ENCODE peak calls at places on chromosome 6, in seven cellular contexts. One of them, this sample, is unnamed.

GRCh38 chr6:119612871-119613515 is 263.4 kb upstream of the MAN1A1 start:
- DNase-seq in RWPE1: no peak
- DNase-seq in heart left ventricle: no peak
- DNase-seq in brain microvascular endothelial cell: no peak
- DNase-seq in osteocyte: no peak
- DNase-seq in GM10248: no peak
- DNase-seq in esophagus squamous epithelium: no peak
- DNase-seq in this sample: no peak

GRCh38 chr6:63066053-63066704 is 145.1 kb upstream of the FKBP1C start:
- DNase-seq in RWPE1: no peak
- DNase-seq in heart left ventricle: no peak
- DNase-seq in brain microvascular endothelial cell: no peak
- DNase-seq in osteocyte: no peak
- DNase-seq in GM10248: peak; percentile 23
- DNase-seq in esophagus squamous epithelium: no peak
- DNase-seq in this sample: no peak

GRCh38 chr6:39403304-39403703 is 80.8 kb upstream of the KCNK16 start:
- DNase-seq in RWPE1: no peak
- DNase-seq in heart left ventricle: no peak
- DNase-seq in brain microvascular endothelial cell: no peak
- DNase-seq in osteocyte: no peak
- DNase-seq in GM10248: no peak
- DNase-seq in esophagus squamous epithelium: no peak
- DNase-seq in this sample: no peak

GRCh38 chr6:161029195-161029809 is 37.7 kb downstream of the MAP3K4 start:
- DNase-seq in RWPE1: no peak
- DNase-seq in heart left ventricle: no peak
- DNase-seq in brain microvascular endothelial cell: peak; percentile 64
- DNase-seq in osteocyte: no peak
- DNase-seq in GM10248: peak; percentile 52
- DNase-seq in esophagus squamous epithelium: no peak
- DNase-seq in this sample: peak; percentile 62

GRCh38 chr6:160276126-160276525 is 17.5 kb upstream of the SLC22A2 start:
- DNase-seq in RWPE1: no peak
- DNase-seq in heart left ventricle: no peak
- DNase-seq in brain microvascular endothelial cell: no peak
- DNase-seq in osteocyte: no peak
- DNase-seq in GM10248: no peak
- DNase-seq in esophagus squamous epithelium: no peak
- DNase-seq in this sample: no peak

GRCh38 chr6:32607988-32608298 is 18.3 kb upstream of the HLA-DRB1 start:
- DNase-seq in RWPE1: no peak
- DNase-seq in heart left ventricle: no peak
- DNase-seq in brain microvascular endothelial cell: no peak
- DNase-seq in osteocyte: no peak
- DNase-seq in GM10248: no peak
- DNase-seq in esophagus squamous epithelium: no peak
- DNase-seq in this sample: no peak

GRCh38 chr6:31877651-31878161 is 1.1 kb downstream of the SLC44A4 start:
- DNase-seq in RWPE1: no peak
- DNase-seq in heart left ventricle: no peak
- DNase-seq in brain microvascular endothelial cell: no peak
- DNase-seq in osteocyte: no peak
- DNase-seq in GM10248: no peak
- DNase-seq in esophagus squamous epithelium: no peak
- DNase-seq in this sample: no peak

GRCh38 chr6:54865091-54865631 is 18.6 kb downstream of the FAM83B start:
- DNase-seq in RWPE1: no peak
- DNase-seq in heart left ventricle: no peak
- DNase-seq in brain microvascular endothelial cell: no peak
- DNase-seq in osteocyte: no peak
- DNase-seq in GM10248: no peak
- DNase-seq in esophagus squamous epithelium: no peak
- DNase-seq in this sample: no peak

GRCh38 chr6:8215631-8216030 is 113.3 kb upstream of the EEF1E1 start:
- DNase-seq in RWPE1: no peak
- DNase-seq in heart left ventricle: no peak
- DNase-seq in brain microvascular endothelial cell: peak; percentile 40
- DNase-seq in osteocyte: no peak
- DNase-seq in GM10248: no peak
- DNase-seq in esophagus squamous epithelium: no peak
- DNase-seq in this sample: no peak

GRCh38 chr6:43917878-43918382 is 147.9 kb downstream of the VEGFA start:
- DNase-seq in RWPE1: no peak
- DNase-seq in heart left ventricle: no peak
- DNase-seq in brain microvascular endothelial cell: peak; percentile 66
- DNase-seq in osteocyte: no peak
- DNase-seq in GM10248: no peak
- DNase-seq in esophagus squamous epithelium: no peak
- DNase-seq in this sample: no peak

GRCh38 chr6:163241668-163242067 is 172.8 kb upstream of the QKI start:
- DNase-seq in RWPE1: no peak
- DNase-seq in heart left ventricle: no peak
- DNase-seq in brain microvascular endothelial cell: no peak
- DNase-seq in osteocyte: no peak
- DNase-seq in GM10248: no peak
- DNase-seq in esophagus squamous epithelium: no peak
- DNase-seq in this sample: no peak

GRCh38 chr6:5094327-5094726 is 9.2 kb downstream of the PPP1R3G start:
- DNase-seq in RWPE1: no peak
- DNase-seq in heart left ventricle: no peak
- DNase-seq in brain microvascular endothelial cell: peak; percentile 86
- DNase-seq in osteocyte: no peak
- DNase-seq in GM10248: no peak
- DNase-seq in esophagus squamous epithelium: no peak
- DNase-seq in this sample: peak; percentile 86

GRCh38 chr6:111482959-111483735 is at the start of gene REV3L:
- DNase-seq in RWPE1: peak; percentile 78
- DNase-seq in heart left ventricle: peak; percentile 90
- DNase-seq in brain microvascular endothelial cell: peak; percentile 84
- DNase-seq in osteocyte: peak; percentile 95
- DNase-seq in GM10248: peak; percentile 82
- DNase-seq in esophagus squamous epithelium: peak; percentile 63
- DNase-seq in this sample: peak; percentile 85
- TF ChIP-seq CTCF in RWPE1: no peak
- TF ChIP-seq CTCF in heart left ventricle: no peak
- TF ChIP-seq CTCF in brain microvascular endothelial cell: no peak
- TF ChIP-seq CTCF in osteocyte: no peak
- TF ChIP-seq CTCF in GM10248: no peak
- TF ChIP-seq CTCF in esophagus squamous epithelium: no peak
- TF ChIP-seq CTCF in this sample: no peak

DNA sequence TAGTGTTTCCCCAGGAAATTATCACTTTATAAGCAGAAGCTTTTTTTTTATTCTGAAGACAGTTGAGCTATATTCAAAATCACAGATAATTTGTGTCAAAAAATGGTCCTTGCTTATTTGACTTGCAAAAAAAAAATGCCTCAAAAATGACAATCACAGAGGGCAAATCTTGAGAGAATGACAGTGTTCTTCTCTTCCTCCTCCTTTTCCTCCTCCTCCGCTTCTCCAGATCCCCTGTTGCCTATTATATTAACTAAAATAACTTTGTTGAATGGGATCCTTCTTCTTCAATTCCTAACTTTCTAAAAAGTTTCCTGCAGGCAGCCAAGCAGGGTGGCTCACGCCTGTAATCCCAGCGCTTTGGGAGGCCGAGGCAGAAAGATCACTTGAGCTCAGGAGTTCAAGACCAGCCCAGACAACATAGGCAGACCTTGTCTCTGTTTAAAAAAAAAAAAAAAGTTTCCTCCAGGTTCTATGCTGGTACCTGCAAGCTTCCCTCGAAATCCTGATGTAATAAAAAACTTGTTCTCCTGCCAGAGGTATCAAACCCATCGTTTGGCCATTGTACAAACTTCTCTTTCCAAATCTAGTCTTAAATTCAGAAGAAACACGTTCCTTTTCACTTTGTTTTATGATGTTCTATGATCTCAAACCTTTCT is 128.6 kb downstream of the IPCEF1 start:
- DNase-seq in RWPE1: no peak
- DNase-seq in heart left ventricle: no peak
- DNase-seq in brain microvascular endothelial cell: no peak
- DNase-seq in osteocyte: no peak
- DNase-seq in GM10248: no peak
- DNase-seq in esophagus squamous epithelium: no peak
- DNase-seq in this sample: no peak
- TF ChIP-seq CTCF in RWPE1: no peak
- TF ChIP-seq CTCF in heart left ventricle: no peak
- TF ChIP-seq CTCF in brain microvascular endothelial cell: no peak
- TF ChIP-seq CTCF in osteocyte: no peak
- TF ChIP-seq CTCF in GM10248: no peak
- TF ChIP-seq CTCF in esophagus squamous epithelium: no peak
- TF ChIP-seq CTCF in this sample: no peak

GRCh38 chr6:25665455-25665854 is 13.4 kb downstream of the SCGN start:
- DNase-seq in RWPE1: no peak
- DNase-seq in heart left ventricle: no peak
- DNase-seq in brain microvascular endothelial cell: no peak
- DNase-seq in osteocyte: no peak
- DNase-seq in GM10248: no peak
- DNase-seq in esophagus squamous epithelium: no peak
- DNase-seq in this sample: no peak
- TF ChIP-seq CTCF in RWPE1: no peak
- TF ChIP-seq CTCF in heart left ventricle: no peak
- TF ChIP-seq CTCF in brain microvascular endothelial cell: no peak
- TF ChIP-seq CTCF in osteocyte: no peak
- TF ChIP-seq CTCF in GM10248: no peak
- TF ChIP-seq CTCF in esophagus squamous epithelium: no peak
- TF ChIP-seq CTCF in this sample: no peak

GRCh38 chr6:121086876-121087275 is 247.4 kb downstream of the TBC1D32 start:
- DNase-seq in RWPE1: no peak
- DNase-seq in heart left ventricle: no peak
- DNase-seq in brain microvascular endothelial cell: no peak
- DNase-seq in osteocyte: no peak
- DNase-seq in GM10248: no peak
- DNase-seq in esophagus squamous epithelium: no peak
- DNase-seq in this sample: no peak
- TF ChIP-seq CTCF in RWPE1: no peak
- TF ChIP-seq CTCF in heart left ventricle: no peak
- TF ChIP-seq CTCF in brain microvascular endothelial cell: no peak
- TF ChIP-seq CTCF in osteocyte: no peak
- TF ChIP-seq CTCF in GM10248: no peak
- TF ChIP-seq CTCF in esophagus squamous epithelium: no peak
- TF ChIP-seq CTCF in this sample: no peak

GRCh38 chr6:108560463-108561308 is at the start of gene FOXO3:
- DNase-seq in RWPE1: peak; percentile 90
- DNase-seq in heart left ventricle: peak; percentile 93
- DNase-seq in brain microvascular endothelial cell: peak; percentile 68
- DNase-seq in osteocyte: peak; percentile 95
- DNase-seq in GM10248: peak; percentile 40
- DNase-seq in esophagus squamous epithelium: peak; percentile 36
- DNase-seq in this sample: peak; percentile 67
- TF ChIP-seq CTCF in RWPE1: peak; percentile 6
- TF ChIP-seq CTCF in heart left ventricle: no peak
- TF ChIP-seq CTCF in brain microvascular endothelial cell: peak; percentile 12
- TF ChIP-seq CTCF in osteocyte: peak; percentile 2
- TF ChIP-seq CTCF in GM10248: no peak
- TF ChIP-seq CTCF in esophagus squamous epithelium: no peak
- TF ChIP-seq CTCF in this sample: no peak

DNA sequence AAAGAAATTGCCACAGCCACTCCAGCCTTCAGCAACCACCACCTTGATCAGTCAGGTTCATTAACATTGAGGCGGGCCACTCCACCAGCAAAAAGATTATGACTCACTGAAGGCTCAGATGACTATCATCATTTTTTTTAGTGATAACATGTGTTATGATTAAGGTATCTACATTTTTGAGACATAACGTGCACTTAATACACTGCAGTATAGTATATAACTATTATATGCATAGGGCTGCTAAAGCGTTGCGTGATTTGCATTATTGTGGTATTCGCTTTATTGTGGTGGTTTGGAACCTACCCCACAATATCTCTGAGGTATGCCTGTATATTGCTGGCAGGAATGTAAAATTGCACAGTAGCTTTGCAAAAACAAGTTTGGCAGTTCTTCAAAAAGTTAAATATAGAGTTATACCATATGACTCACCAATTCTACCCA is 6.8 kb upstream of the RIPK1 start:
- DNase-seq in RWPE1: peak; percentile 58
- DNase-seq in heart left ventricle: no peak
- DNase-seq in brain microvascular endothelial cell: peak; percentile 89
- DNase-seq in osteocyte: no peak
- DNase-seq in GM10248: no peak
- DNase-seq in esophagus squamous epithelium: no peak
- DNase-seq in this sample: no peak
- TF ChIP-seq CTCF in RWPE1: no peak
- TF ChIP-seq CTCF in heart left ventricle: no peak
- TF ChIP-seq CTCF in brain microvascular endothelial cell: peak; percentile 33
- TF ChIP-seq CTCF in osteocyte: peak; percentile 17
- TF ChIP-seq CTCF in GM10248: no peak
- TF ChIP-seq CTCF in esophagus squamous epithelium: no peak
- TF ChIP-seq CTCF in this sample: no peak

DNA sequence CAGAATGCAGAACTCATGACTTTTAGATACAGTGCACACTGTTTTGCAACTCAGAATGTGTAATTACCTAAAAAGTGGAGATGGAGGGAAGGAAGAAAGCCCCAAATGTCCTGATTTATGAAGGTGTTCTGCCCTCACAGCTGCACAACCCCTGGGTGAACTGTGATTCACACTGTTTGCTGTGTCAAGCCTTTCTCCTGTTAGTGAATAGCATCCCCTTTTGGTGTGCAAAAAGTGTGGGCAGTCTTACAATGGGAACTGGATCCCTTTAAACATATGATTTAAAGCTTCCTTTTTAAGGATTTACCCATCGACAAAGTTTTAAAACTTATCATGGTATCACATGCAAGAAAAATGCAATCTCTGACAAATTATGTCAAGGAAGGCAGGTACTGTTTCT is 633.4 kb upstream of the EPHA7 start:
- DNase-seq in RWPE1: peak; percentile 0
- DNase-seq in heart left ventricle: no peak
- DNase-seq in brain microvascular endothelial cell: peak; percentile 48
- DNase-seq in osteocyte: no peak
- DNase-seq in GM10248: no peak
- DNase-seq in esophagus squamous epithelium: no peak
- DNase-seq in this sample: no peak
- TF ChIP-seq CTCF in RWPE1: peak; percentile 13
- TF ChIP-seq CTCF in heart left ventricle: peak; percentile 21
- TF ChIP-seq CTCF in brain microvascular endothelial cell: peak; percentile 62
- TF ChIP-seq CTCF in osteocyte: peak; percentile 79
- TF ChIP-seq CTCF in GM10248: peak; percentile 3
- TF ChIP-seq CTCF in esophagus squamous epithelium: no peak
- TF ChIP-seq CTCF in this sample: no peak

GRCh38 chr6:116430860-116431259 is 30.3 kb upstream of the CALHM6 start:
- DNase-seq in RWPE1: no peak
- DNase-seq in heart left ventricle: no peak
- DNase-seq in brain microvascular endothelial cell: no peak
- DNase-seq in osteocyte: no peak
- DNase-seq in GM10248: no peak
- DNase-seq in esophagus squamous epithelium: no peak
- DNase-seq in this sample: no peak
- TF ChIP-seq CTCF in RWPE1: no peak
- TF ChIP-seq CTCF in heart left ventricle: no peak
- TF ChIP-seq CTCF in brain microvascular endothelial cell: no peak
- TF ChIP-seq CTCF in osteocyte: no peak
- TF ChIP-seq CTCF in GM10248: no peak
- TF ChIP-seq CTCF in esophagus squamous epithelium: no peak
- TF ChIP-seq CTCF in this sample: no peak

DNA sequence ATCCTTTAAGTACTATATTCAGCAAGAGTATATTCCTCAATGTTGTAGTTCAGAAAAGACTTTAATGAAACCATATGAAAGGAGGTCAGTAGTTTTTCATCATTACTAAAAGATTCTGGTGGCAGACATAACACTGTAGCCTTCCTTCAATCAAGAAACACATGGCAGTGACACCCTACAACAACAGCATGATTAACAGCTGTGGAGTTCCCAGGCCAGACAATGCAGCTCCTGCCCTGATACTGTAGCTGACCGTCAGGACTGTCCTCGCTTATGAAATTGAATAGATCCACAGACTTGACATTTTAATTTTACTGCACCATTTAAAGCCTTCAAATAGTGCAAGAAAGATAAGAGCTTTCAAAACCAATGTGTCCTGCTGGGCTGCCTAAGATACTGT is 43.6 kb downstream of the USP45 start:
- DNase-seq in RWPE1: no peak
- DNase-seq in heart left ventricle: no peak
- DNase-seq in brain microvascular endothelial cell: no peak
- DNase-seq in osteocyte: no peak
- DNase-seq in GM10248: no peak
- DNase-seq in esophagus squamous epithelium: no peak
- DNase-seq in this sample: no peak
- TF ChIP-seq CTCF in RWPE1: no peak
- TF ChIP-seq CTCF in heart left ventricle: no peak
- TF ChIP-seq CTCF in brain microvascular endothelial cell: no peak
- TF ChIP-seq CTCF in osteocyte: no peak
- TF ChIP-seq CTCF in GM10248: no peak
- TF ChIP-seq CTCF in esophagus squamous epithelium: no peak
- TF ChIP-seq CTCF in this sample: no peak

This sample was measured in AG09319.